ENCODE peak calls at places on chromosomes 3 and 15, in six cellular contexts. U is tibial artery; Q is upper lobe of right lung; X is DND-41; R is Peyer's patch; F is CD8-positive, alpha-beta T cell. C is an unnamed sample. For H3K36me3, the result is how much of the 10 kb centered on the place peaks cover.

GRCh38 chr3:4533489-4534443 is 40.6 kb downstream of the ITPR1 start:
- DNase-seq in X (no peak), F (no peak), Q (peak), R (no peak), U (peak), C (no peak)

GRCh38 chr3:24185738-24186384 is 240.8 kb downstream of the NR1D2 start:
- DNase-seq in U (no peak), R (no peak), X (peak), F (no peak), Q (no peak), C (peak)

GRCh38 chr3:179074656-179075055 is 3.0 kb upstream of the ZMAT3 start:
- DNase-seq in Q (no peak), U (no peak), F (no peak), R (no peak), X (peak), C (no peak)

GRCh38 chr15:96463376-96463775 is 132.9 kb downstream of the NR2F2 start:
- DNase-seq in X (no peak), F (no peak), Q (no peak), R (no peak), U (no peak), C (no peak)

GRCh38 chr3:161221881-161222600 is 930 bp downstream of the NMD3 start:
- DNase-seq in U (peak), Q (no peak), F (no peak), X (peak), R (no peak), C (no peak)

GRCh38 chr15:38130739-38131498 is 121.7 kb upstream of the SPRED1 start:
- DNase-seq in F (no peak), U (peak), R (peak), Q (peak), X (no peak), C (no peak)

GRCh38 chr15:41055706-41056105 is 60.4 kb downstream of the INO80 start:
- DNase-seq in Q (no peak), U (no peak), R (no peak), F (no peak), X (no peak), C (no peak)

GRCh38 chr3:197186887-197187588 is 111.4 kb downstream of the DLG1 start:
- DNase-seq in X (peak), Q (no peak), R (no peak), U (no peak), F (no peak), C (no peak)

GRCh38 chr3:195892355-195893120 is 15.8 kb downstream of the TNK2 start:
- DNase-seq in R (peak), U (peak), F (no peak), X (no peak), Q (no peak), C (no peak)

GRCh38 chr3:133042778-133043177 is 4.6 kb downstream of the TMEM108 start:
- DNase-seq in X (no peak), F (no peak), Q (no peak), U (no peak), R (no peak), C (no peak)

GRCh38 chr3:168040624-168041208 is 55.0 kb downstream of the GOLIM4 start:
- DNase-seq in X (no peak), R (no peak), U (no peak), Q (no peak), F (no peak), C (no peak)

GRCh38 chr15:31494786-31495185 is 168.2 kb downstream of the KLF13 start:
- DNase-seq in X (no peak), R (no peak), Q (no peak), F (no peak), U (no peak), C (no peak)

GRCh38 chr3:56110886-56111285 is 357.4 kb downstream of the ERC2 start:
- DNase-seq in X (no peak), F (no peak), R (no peak), Q (no peak), U (no peak), C (no peak)

GRCh38 chr15:45022871-45023658 is at the start of gene SORD:
- DNase-seq in X (peak), F (peak), R (peak), Q (peak), U (peak), C (peak)

GRCh38 chr3:119025390-119025789 is 9.3 kb downstream of the IGSF11 start:
- DNase-seq in F (no peak), Q (no peak), U (no peak), X (no peak), R (no peak), C (no peak)

GRCh38 chr3:64188810-64189560 is 36.3 kb downstream of the PRICKLE2 start:
- DNase-seq in R (no peak), X (no peak), Q (no peak), F (no peak), U (no peak), C (no peak)

GRCh38 chr3:19950316-19950715 is 3.4 kb downstream of the RAB5A start:
- DNase-seq in Q (no peak), R (no peak), F (no peak), U (no peak), X (no peak), C (no peak)
- H3K36me3 ChIP-seq in Q (under half), R (under half), F (under half), U (under half), X (half or more), C (under half)

DNA sequence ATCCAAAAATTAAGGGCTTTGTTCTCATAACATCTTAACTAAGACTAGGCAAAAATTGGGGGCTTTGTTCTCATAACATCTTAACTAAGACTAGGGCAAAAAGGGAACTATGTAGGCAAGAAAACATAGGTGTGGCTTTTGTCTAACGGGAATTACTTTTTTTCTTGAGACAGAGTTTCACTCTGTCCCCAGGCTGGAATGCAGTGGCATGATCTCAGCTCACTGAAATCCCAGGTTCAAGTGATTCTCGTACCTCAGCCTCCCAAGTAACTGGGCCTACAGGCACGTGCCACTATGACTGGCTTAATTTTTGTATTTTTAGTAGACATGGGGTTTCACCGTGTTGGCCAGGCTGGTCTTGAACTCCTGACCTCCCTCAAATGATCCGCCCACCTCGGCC is 49.8 kb upstream of the CSPG5 start:
- DNase-seq in X (no peak), F (no peak), U (no peak), Q (no peak), R (no peak), C (no peak)
- H3K36me3 ChIP-seq in X (half or more), F (under half), U (half or more), Q (half or more), R (half or more), C (under half)

GRCh38 chr3:14162178-14162577 is 16.2 kb downstream of the XPC start:
- DNase-seq in F (no peak), R (no peak), X (no peak), Q (no peak), U (no peak), C (no peak)
- H3K36me3 ChIP-seq in F (half or more), R (half or more), X (half or more), Q (half or more), U (half or more), C (half or more)

DNA sequence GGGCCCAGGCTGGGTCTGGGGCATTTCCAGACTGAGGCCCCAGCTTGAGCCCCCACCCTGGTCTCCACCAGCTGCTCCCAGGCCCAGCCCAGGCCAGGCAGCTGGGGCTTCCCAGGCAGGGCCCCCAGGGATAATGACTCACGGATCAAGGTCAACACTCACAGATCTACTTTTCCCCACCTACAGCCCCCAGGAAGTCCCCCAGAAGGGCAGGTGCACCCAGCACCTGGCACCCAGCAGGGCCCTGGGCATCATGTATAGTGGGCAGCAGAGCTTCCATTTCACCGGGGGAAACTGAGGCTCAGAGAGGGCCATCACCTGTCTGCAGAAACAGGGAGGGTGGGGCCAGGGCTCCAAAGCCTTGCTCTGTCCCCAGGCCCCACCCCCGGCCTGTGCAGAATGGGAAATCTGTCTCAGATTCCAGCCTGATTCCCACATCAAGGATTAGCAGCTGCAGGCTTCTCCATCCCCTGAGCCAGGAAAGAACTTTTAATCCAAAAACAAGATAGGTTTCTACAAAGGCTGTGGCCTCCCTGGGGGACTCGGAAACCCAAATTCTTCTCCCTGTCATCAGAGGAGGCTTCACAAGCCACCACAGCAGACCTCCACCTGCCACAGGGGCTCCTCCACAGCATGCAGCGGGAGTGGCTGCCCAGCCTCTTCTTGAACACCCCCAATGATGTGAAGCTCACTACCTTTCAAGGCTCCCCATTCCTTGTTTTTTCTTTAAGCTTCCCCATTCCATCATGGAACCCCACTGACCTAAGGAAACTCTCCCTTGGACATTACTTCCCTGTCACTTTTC is 49.8 kb downstream of the IQSEC1 start:
- DNase-seq in R (no peak), Q (peak), X (no peak), U (no peak), F (no peak), C (no peak)
- H3K36me3 ChIP-seq in R (under half), Q (under half), X (under half), U (under half), F (under half), C (under half)

GRCh38 chr15:64865998-64866520 is 24.3 kb downstream of the PLEKHO2 start:
- DNase-seq in Q (no peak), R (no peak), X (no peak), U (no peak), F (no peak), C (no peak)
- H3K36me3 ChIP-seq in Q (half or more), R (under half), X (under half), U (half or more), F (under half), C (under half)